ENCODE peak calls at places on chromosome X, in four cellular contexts. F, Z, P and G are unnamed samples.
A peak's percentile ranks its signal among the peaks of the same experiment; 100 is the strongest.

GRCh38 chrX:54926978-54927377 is 6.4 kb downstream of the TRO start:
- DNase-seq in F (no peak), Z (no peak), P (no peak), G (peak; percentile 0)

GRCh38 chrX:140766024-140766611 is 56.6 kb downstream of the LINC00632 start:
- DNase-seq in F (no peak), Z (peak; percentile 62), P (no peak), G (peak; percentile 20)

GRCh38 chrX:44872319-44872816 is 620 bp upstream of the KDM6A start:
- DNase-seq in F (peak; percentile 52), Z (peak; percentile 40), P (peak; percentile 15), G (peak; percentile 18)

GRCh38 chrX:78517124-78517523 is 142.0 kb downstream of the RTL3 start:
- DNase-seq in F (peak; percentile 86), Z (no peak), P (peak; percentile 22), G (peak; percentile 85)

GRCh38 chrX:53441531-53442321 is 7.6 kb upstream of the HSD17B10 start:
- DNase-seq in F (peak; percentile 64), Z (peak; percentile 80), P (peak; percentile 59), G (peak; percentile 37)

GRCh38 chrX:48559636-48560035 is 14.6 kb upstream of the RBM3 start:
- DNase-seq in F (no peak), Z (no peak), P (no peak), G (no peak)

GRCh38 chrX:129678176-129678880 is 23.6 kb upstream of the APLN start:
- DNase-seq in F (peak; percentile 66), Z (peak; percentile 46), P (peak; percentile 33), G (peak; percentile 15)

GRCh38 chrX:104156630-104157529 is at the start of gene SLC25A53:
- DNase-seq in F (peak; percentile 89), Z (peak; percentile 82), P (peak; percentile 69), G (peak; percentile 89)

GRCh38 chrX:18594079-18594478 is 77.8 kb downstream of the RS1 start:
- DNase-seq in F (no peak), Z (no peak), P (no peak), G (no peak)

GRCh38 chrX:16033336-16033735 is 90.0 kb upstream of the GRPR start:
- DNase-seq in F (no peak), Z (no peak), P (no peak), G (no peak)

GRCh38 chrX:125132274-125132673 is 187.4 kb upstream of the TEX13C start:
- DNase-seq in F (no peak), Z (no peak), P (no peak), G (peak; percentile 32)

GRCh38 chrX:119755981-119756533 is 2.3 kb upstream of the SOWAHD start:
- DNase-seq in F (peak; percentile 77), Z (no peak), P (peak; percentile 12), G (no peak)

GRCh38 chrX:44747317-44747716 is 96.5 kb upstream of the DUSP21 start:
- DNase-seq in F (no peak), Z (no peak), P (no peak), G (no peak)

GRCh38 chrX:16348286-16348685 is 181.0 kb downstream of the MAGEB17 start:
- DNase-seq in F (no peak), Z (no peak), P (no peak), G (no peak)

GRCh38 chrX:132425744-132426318 is 63.0 kb downstream of the MBNL3 start:
- DNase-seq in F (no peak), Z (no peak), P (no peak), G (no peak)

GRCh38 chrX:16239211-16239610 is 71.9 kb downstream of the MAGEB17 start:
- DNase-seq in F (no peak), Z (peak; percentile 86), P (no peak), G (peak; percentile 86)

GRCh38 chrX:109384569-109385174 is 97.2 kb downstream of the GUCY2F start:
- DNase-seq in F (no peak), Z (peak; percentile 34), P (no peak), G (no peak)

GRCh38 chrX:11209798-11210197 is 83.4 kb upstream of the AMELX start:
- DNase-seq in F (no peak), Z (no peak), P (no peak), G (no peak)

GRCh38 chrX:69285881-69286545 is 120.8 kb upstream of the PJA1 start:
- DNase-seq in F (no peak), Z (peak; percentile 40), P (peak; percentile 27), G (peak; percentile 2)

GRCh38 chrX:70479970-70480659 is 35.5 kb downstream of the DLG3 start:
- DNase-seq in F (no peak), Z (peak; percentile 3), P (no peak), G (no peak)

GRCh38 chrX:48649109-48649508 is 34.5 kb upstream of the WAS start:
- DNase-seq in F (no peak), Z (peak; percentile 19), P (no peak), G (no peak)

GRCh38 chrX:68043713-68044438 is 389.4 kb downstream of the OPHN1 start:
- DNase-seq in F (no peak), Z (no peak), P (no peak), G (no peak)

GRCh38 chrX:40297949-40298539 is 200.3 kb upstream of the BCOR start:
- DNase-seq in F (no peak), Z (no peak), P (no peak), G (no peak)

GRCh38 chrX:124421898-124422622 is 75.7 kb downstream of the SH2D1A start:
- DNase-seq in F (no peak), Z (no peak), P (no peak), G (peak; percentile 50)

GRCh38 chrX:2351999-2352995 is 148.5 kb downstream of the DHRSX start:
- DNase-seq in F (no peak), Z (peak; percentile 97), P (no peak), G (peak; percentile 99)

GRCh38 chrX:65516756-65517155 is 17.8 kb downstream of the LAS1L start:
- DNase-seq in F (no peak), Z (no peak), P (no peak), G (no peak)

GRCh38 chrX:68826113-68826980 is 2.5 kb upstream of the EFNB1 start:
- DNase-seq in F (no peak), Z (peak; percentile 16), P (no peak), G (peak; percentile 23)

GRCh38 chrX:132774312-132774711 is 184.1 kb downstream of the HS6ST2 start:
- DNase-seq in F (no peak), Z (no peak), P (no peak), G (no peak)

GRCh38 chrX:84153538-84153937 is 34.5 kb downstream of the RPS6KA6 start:
- DNase-seq in F (no peak), Z (peak; percentile 36), P (no peak), G (no peak)

GRCh38 chrX:79366888-79367749 is at the start of gene ITM2A:
- DNase-seq in F (peak; percentile 79), Z (no peak), P (peak; percentile 52), G (no peak)

GRCh38 chrX:38985375-38985774 is 184.1 kb downstream of the MID1IP1 start:
- DNase-seq in F (no peak), Z (peak; percentile 56), P (no peak), G (peak; percentile 0)

GRCh38 chrX:119880552-119881437 is 9.2 kb downstream of the NDUFA1 start:
- DNase-seq in F (peak; percentile 45), Z (peak; percentile 65), P (no peak), G (peak; percentile 57)

GRCh38 chrX:77749695-77750094 is 36.3 kb downstream of the ATRX start:
- DNase-seq in F (no peak), Z (peak; percentile 86), P (no peak), G (peak; percentile 42)

GRCh38 chrX:114650351-114650750 is 66.5 kb downstream of the HTR2C start:
- DNase-seq in F (no peak), Z (no peak), P (no peak), G (no peak)

GRCh38 chrX:9498236-9498635 is 33.4 kb downstream of the TBL1X start:
- DNase-seq in F (no peak), Z (no peak), P (no peak), G (no peak)

GRCh38 chrX:22118161-22118830 is 86.2 kb downstream of the PHEX start:
- DNase-seq in F (no peak), Z (peak; percentile 36), P (no peak), G (no peak)

GRCh38 chrX:150683536-150684146 is 9.6 kb upstream of the MTMR1 start:
- DNase-seq in F (no peak), Z (peak; percentile 69), P (no peak), G (peak; percentile 23)

GRCh38 chrX:30659421-30659820 is 6.2 kb downstream of the GK start:
- DNase-seq in F (no peak), Z (peak; percentile 91), P (no peak), G (peak; percentile 78)

GRCh38 chrX:1598876-1599790 is 7.7 kb downstream of the AKAP17A start:
- DNase-seq in F (no peak), Z (no peak), P (no peak), G (no peak)